ENCODE peak calls at places on chromosome 13, in five cellular contexts. T, I, O, M and Y are unnamed samples.
A peak's percentile ranks its signal among the peaks of the same experiment; 100 is the strongest.

GRCh38 chr13:85771856-85772255 is 27.4 kb downstream of the SLITRK6 start:
- DNase-seq in I (no peak), M (no peak), O (no peak), T (no peak), Y (no peak)

GRCh38 chr13:107211073-107211472 is 643.1 kb upstream of the ARGLU1 start:
- DNase-seq in T (peak; percentile 56), O (no peak), I (peak; percentile 84), M (peak; percentile 78), Y (peak; percentile 25)

GRCh38 chr13:99636728-99637353 is 135.6 kb downstream of the TM9SF2 start:
- DNase-seq in I (no peak), T (no peak), M (no peak), O (no peak), Y (no peak)

GRCh38 chr13:48892311-48892710 is 83.4 kb upstream of the FNDC3A start:
- DNase-seq in I (no peak), M (peak; percentile 14), T (no peak), O (no peak), Y (no peak)

GRCh38 chr13:79987323-79987722 is 353.6 kb downstream of the SPRY2 start:
- DNase-seq in M (no peak), T (no peak), I (no peak), O (no peak), Y (no peak)

GRCh38 chr13:73865027-73865426 is 269.2 kb downstream of the KLF12 start:
- DNase-seq in T (no peak), M (no peak), I (no peak), O (no peak), Y (no peak)

GRCh38 chr13:93249259-93249917 is 22.8 kb downstream of the GPC6 start:
- DNase-seq in O (no peak), M (peak; percentile 90), I (no peak), T (no peak), Y (peak; percentile 46)

GRCh38 chr13:50798923-50799322 is 44.6 kb downstream of the DLEU7 start:
- DNase-seq in I (no peak), T (no peak), M (no peak), O (no peak), Y (no peak)

GRCh38 chr13:33441015-33441414 is 155.5 kb upstream of the STARD13 start:
- DNase-seq in I (no peak), T (peak; percentile 1), O (no peak), M (peak; percentile 35), Y (peak; percentile 25)

GRCh38 chr13:73273737-73274136 is 214.9 kb downstream of the KLF5 start:
- DNase-seq in O (no peak), M (no peak), I (no peak), T (no peak), Y (no peak)

GRCh38 chr13:101967216-101967615 is 434.6 kb downstream of the FGF14 start:
- DNase-seq in M (no peak), I (no peak), T (no peak), O (no peak), Y (no peak)
- TF ChIP-seq SUZ12 in M (no peak), I (no peak), T (no peak), O (no peak), Y (no peak)

GRCh38 chr13:97548736-97549135 is 114.8 kb downstream of the RAP2A start:
- DNase-seq in O (no peak), I (no peak), T (no peak), M (no peak), Y (no peak)
- TF ChIP-seq SUZ12 in O (no peak), I (no peak), T (no peak), M (no peak), Y (no peak)

GRCh38 chr13:94859812-94860210 is 147.5 kb upstream of the SOX21 start:
- DNase-seq in O (no peak), T (no peak), M (no peak), I (no peak), Y (no peak)

GRCh38 chr13:94860981-94861407 is 148.6 kb upstream of the SOX21 start:
- DNase-seq in T (no peak), O (no peak), I (no peak), M (no peak), Y (no peak)

GRCh38 chr13:94854688-94855087 is 142.3 kb upstream of the SOX21 start:
- DNase-seq in T (no peak), M (no peak), O (no peak), I (no peak), Y (no peak)

DNA sequence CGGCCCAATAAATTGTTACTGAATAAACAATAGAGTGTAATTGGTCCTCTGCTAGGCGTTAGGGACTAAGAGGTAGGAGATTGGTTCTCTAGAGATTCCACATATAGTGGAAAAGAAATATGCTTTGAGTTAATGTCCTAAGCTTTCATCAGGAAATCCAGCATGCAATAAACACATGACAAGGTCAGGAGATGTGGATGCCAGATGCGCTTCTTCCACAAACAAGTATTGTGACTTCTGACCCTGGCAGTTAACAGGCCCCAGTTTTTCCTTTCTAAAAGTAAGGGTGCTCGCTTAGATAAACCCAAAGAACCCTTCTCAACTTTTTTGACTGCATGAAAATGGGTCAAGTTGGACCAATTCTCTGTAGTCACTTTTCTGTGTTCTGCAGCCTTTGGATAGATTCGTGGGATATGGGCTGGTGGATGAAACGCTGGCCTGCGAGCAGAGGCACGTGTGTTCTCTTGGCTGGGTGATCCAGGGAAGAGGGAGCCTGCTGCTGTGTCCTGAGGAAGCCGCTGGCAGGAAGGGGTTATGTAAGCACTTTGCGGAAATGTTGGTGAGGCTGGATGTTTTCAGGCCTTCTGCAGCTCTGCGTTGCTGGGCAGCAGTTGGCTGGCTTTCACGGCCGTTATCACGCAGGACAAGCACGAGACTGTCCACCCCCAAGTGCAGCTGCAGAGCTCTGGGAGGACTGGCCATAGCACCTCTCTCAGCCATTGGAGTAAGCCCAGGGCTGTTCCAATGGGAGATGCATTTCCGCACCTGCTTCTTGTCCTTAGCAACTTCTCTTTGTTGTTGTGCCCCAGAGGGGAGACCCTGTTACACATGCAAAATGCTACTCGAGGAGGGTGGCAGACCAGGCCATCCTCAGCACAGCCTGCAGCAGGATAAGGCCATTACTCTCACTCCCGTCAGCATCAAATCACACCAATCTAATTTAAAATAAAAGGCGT is 146.8 kb upstream of the SOX21 start:
- DNase-seq in O (no peak), T (no peak), M (no peak), I (no peak), Y (no peak)
- TF ChIP-seq SUZ12 in O (no peak), T (no peak), M (no peak), I (no peak), Y (no peak)

GRCh38 chr13:95100525-95101121 is 200.6 kb downstream of the ABCC4 start:
- DNase-seq in T (no peak), I (no peak), O (peak; percentile 21), M (peak; percentile 41), Y (no peak)
- TF ChIP-seq SUZ12 in T (no peak), I (no peak), O (no peak), M (no peak), Y (no peak)

GRCh38 chr13:108984251-108984920 is 355.0 kb downstream of the MYO16 start:
- DNase-seq in M (no peak), I (no peak), O (no peak), T (no peak), Y (no peak)

GRCh38 chr13:108981407-108981806 is 352.0 kb downstream of the MYO16 start:
- DNase-seq in O (no peak), T (no peak), M (no peak), I (no peak), Y (no peak)

GRCh38 chr13:108983273-108983672 is 353.9 kb downstream of the MYO16 start:
- DNase-seq in O (no peak), I (no peak), T (no peak), M (no peak), Y (no peak)

GRCh38 chr13:108985166-108985565 is 355.8 kb downstream of the MYO16 start:
- DNase-seq in T (no peak), I (no peak), O (no peak), M (no peak), Y (no peak)

DNA sequence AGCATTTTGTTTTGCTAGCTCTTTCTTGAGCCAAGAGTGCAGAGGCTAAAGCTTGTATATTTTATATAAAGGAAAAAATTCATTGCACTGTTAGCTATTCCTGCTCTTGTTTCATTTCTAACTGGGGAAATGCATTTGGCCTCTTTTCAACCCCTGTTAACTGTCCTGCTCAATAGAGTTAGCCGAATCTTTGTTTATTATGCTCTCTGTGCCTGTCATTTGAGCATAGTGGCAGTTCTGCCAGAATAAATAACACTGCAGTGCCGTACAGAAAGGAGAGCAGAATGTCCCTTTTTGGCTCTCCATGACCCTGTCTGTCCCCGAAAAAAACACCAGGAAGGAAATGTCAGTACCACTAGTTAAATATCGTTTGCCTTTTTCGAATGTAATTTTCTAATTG is 350.8 kb downstream of the MYO16 start:
- DNase-seq in I (no peak), T (no peak), M (no peak), O (no peak), Y (no peak)
- TF ChIP-seq SUZ12 in I (no peak), T (no peak), M (no peak), O (no peak), Y (no peak)

GRCh38 chr13:87128006-87128405 is 543.2 kb upstream of the SLITRK5 start:
- DNase-seq in T (peak; percentile 73), O (no peak), M (no peak), I (no peak), Y (no peak)
- TF ChIP-seq SUZ12 in T (no peak), O (no peak), M (no peak), I (no peak), Y (no peak)